ENCODE peak calls at places on chromosomes 3 and 15, in four cellular contexts. K is CD8-positive, alpha-beta T cell; M is small intestine; T is HFF-Myc. R is an unnamed sample.

GRCh38 chr3:15535757-15536156 is 14.3 kb upstream of the COLQ start:
- DNase-seq in K (peak), M (peak), T (no peak), R (peak)

GRCh38 chr3:166471074-166471753 is 634.0 kb upstream of the BCHE start:
- DNase-seq in K (no peak), M (no peak), T (no peak), R (no peak)

GRCh38 chr15:42392309-42393024 is 33.2 kb downstream of the CAPN3 start:
- DNase-seq in K (no peak), M (peak), T (no peak), R (no peak)

GRCh38 chr15:59491062-59491461 is 53.1 kb downstream of the FAM81A start:
- DNase-seq in K (no peak), M (no peak), T (no peak), R (no peak)

GRCh38 chr3:35721628-35722027 is 82.3 kb downstream of the ARPP21 start:
- DNase-seq in K (no peak), M (no peak), T (no peak), R (no peak)

GRCh38 chr3:188819939-188820338 is 351.8 kb upstream of the TPRG1 start:
- DNase-seq in K (no peak), M (no peak), T (no peak), R (no peak)

GRCh38 chr15:66924889-66925288 is 140.5 kb upstream of the SMAD3 start:
- DNase-seq in K (no peak), M (no peak), T (no peak), R (no peak)

GRCh38 chr15:70505971-70506887 is 257.1 kb downstream of the UACA start:
- DNase-seq in K (no peak), M (no peak), T (no peak), R (no peak)

GRCh38 chr3:181316481-181316880 is 326.9 kb upstream of the DNAJC19 start:
- DNase-seq in K (no peak), M (no peak), T (no peak), R (peak)

GRCh38 chr3:178198329-178198728 is 337.9 kb upstream of the KCNMB2 start:
- DNase-seq in K (no peak), M (no peak), T (no peak), R (no peak)

GRCh38 chr15:25455244-25455643 is 16.4 kb upstream of the UBE3A start:
- DNase-seq in K (no peak), M (no peak), T (no peak), R (no peak)

GRCh38 chr3:70989174-70989573 is 594.4 kb downstream of the FOXP1 start:
- DNase-seq in K (no peak), M (no peak), T (no peak), R (no peak)

GRCh38 chr3:33900440-33900808 is 102.0 kb downstream of the PDCD6IP start:
- DNase-seq in K (no peak), M (no peak), T (no peak), R (no peak)

GRCh38 chr3:33900809-33901505 is 102.5 kb downstream of the PDCD6IP start:
- DNase-seq in K (no peak), M (no peak), T (no peak), R (no peak)

GRCh38 chr3:33901862-33902563 is 103.6 kb downstream of the PDCD6IP start:
- DNase-seq in K (no peak), M (no peak), T (no peak), R (peak)

GRCh38 chr3:33897306-33897705 is 98.9 kb downstream of the PDCD6IP start:
- DNase-seq in K (no peak), M (no peak), T (no peak), R (no peak)

GRCh38 chr3:33898901-33899300 is 100.5 kb downstream of the PDCD6IP start:
- DNase-seq in K (no peak), M (no peak), T (no peak), R (peak)
- H3K4me3 ChIP-seq in K (no peak), M (no peak), T (no peak), R (no peak)

DNA sequence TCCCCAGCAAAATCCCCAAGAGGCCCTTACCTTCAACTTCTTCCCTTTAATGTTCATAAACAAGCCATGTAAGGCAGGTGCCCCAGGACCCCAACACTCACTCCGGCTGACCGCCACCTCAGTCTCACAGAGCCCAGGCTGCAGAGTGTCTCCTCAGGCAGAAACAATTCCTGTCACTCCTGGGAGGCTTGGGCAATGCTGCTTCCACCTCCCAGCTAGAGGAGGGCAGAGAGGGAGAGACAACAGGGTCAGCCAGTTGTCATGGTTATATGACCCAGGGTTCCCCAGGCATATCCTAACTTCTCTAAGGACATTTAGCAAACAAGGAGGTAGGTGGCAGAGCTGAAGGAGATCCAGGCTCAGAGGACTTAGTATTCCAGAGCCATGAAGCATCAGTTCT is at the start of gene PLIN1:
- DNase-seq in K (no peak), M (no peak), T (no peak), R (no peak)
- H3K4me3 ChIP-seq in K (no peak), M (no peak), T (no peak), R (no peak)

GRCh38 chr3:51983578-51984268 is 388 bp downstream of the ACY1 start:
- DNase-seq in K (no peak), M (no peak), T (no peak), R (no peak)
- H3K4me3 ChIP-seq in K (peak), M (peak), T (peak), R (peak)

GRCh38 chr3:186960327-186960726 is 30.0 kb downstream of the ST6GAL1 start:
- DNase-seq in K (no peak), M (no peak), T (no peak), R (no peak)
- H3K4me3 ChIP-seq in K (no peak), M (no peak), T (no peak), R (no peak)

GRCh38 chr15:88505721-88506120 is 38.2 kb downstream of the MRPS11 start:
- DNase-seq in K (no peak), M (no peak), T (no peak), R (no peak)
- H3K4me3 ChIP-seq in K (no peak), M (no peak), T (no peak), R (no peak)